ENCODE peak calls at places on chromosomes 1 and 21, in five cellular contexts. U is brain microvascular endothelial cell; N is renal cortical epithelial cell; L is activated CD4-positive, alpha-beta T cell treated with anti-CD3 and anti-CD28 coated beads for 48 hours; I is endothelial cell of umbilical vein. V is an unnamed sample.

GRCh38 chr1:46300673-46301405 is 2.6 kb downstream of the LRRC41 start:
- DNase-seq in U (no peak), N (no peak), L (no peak), I (peak; percentile 59), V (peak; percentile 48)

GRCh38 chr21:33123396-33124120 is 53.6 kb downstream of the OLIG1 start:
- DNase-seq in U (no peak), N (peak; percentile 22), L (no peak), I (no peak), V (peak; percentile 30)

GRCh38 chr1:99218572-99218971 is 45.7 kb upstream of the PLPPR4 start:
- DNase-seq in U (no peak), N (no peak), L (no peak), I (no peak), V (no peak)

GRCh38 chr1:203520315-203520714 is 26.4 kb downstream of the OPTC start:
- DNase-seq in U (peak; percentile 57), N (peak; percentile 59), L (no peak), I (peak; percentile 35), V (peak; percentile 60)

GRCh38 chr1:238272145-238272544 is 381.4 kb upstream of the ZP4 start:
- DNase-seq in U (no peak), N (no peak), L (no peak), I (no peak), V (no peak)

GRCh38 chr1:109850194-109850593 is 60.5 kb upstream of the CSF1 start:
- DNase-seq in U (no peak), N (no peak), L (no peak), I (no peak), V (peak; percentile 41)

GRCh38 chr1:184002071-184002470 is 35.5 kb downstream of the COLGALT2 start:
- DNase-seq in U (peak; percentile 81), N (peak; percentile 91), L (no peak), I (peak; percentile 79), V (peak; percentile 84)

GRCh38 chr1:159828916-159829634 is 2.4 kb downstream of the SLAMF8 start:
- DNase-seq in U (no peak), N (no peak), L (no peak), I (peak; percentile 20), V (no peak)

GRCh38 chr1:156089704-156090103 is 7.4 kb upstream of the MEX3A start:
- DNase-seq in U (no peak), N (no peak), L (no peak), I (no peak), V (no peak)

GRCh38 chr1:5904551-5904950 is 87.7 kb downstream of the NPHP4 start:
- DNase-seq in U (no peak), N (no peak), L (no peak), I (no peak), V (no peak)

GRCh38 chr1:17615157-17615556 is 75.7 kb downstream of the ARHGEF10L start:
- DNase-seq in U (no peak), N (no peak), L (no peak), I (no peak), V (no peak)

GRCh38 chr1:223423641-223424233 is 30.5 kb downstream of the CCDC185 start:
- DNase-seq in U (no peak), N (peak; percentile 57), L (no peak), I (no peak), V (peak; percentile 45)

GRCh38 chr1:28666806-28667205 is 1.8 kb upstream of the GMEB1 start:
- DNase-seq in U (no peak), N (no peak), L (no peak), I (no peak), V (no peak)

GRCh38 chr1:30378991-30379581 is 344.3 kb downstream of the MATN1 start:
- DNase-seq in U (peak; percentile 81), N (peak; percentile 44), L (no peak), I (no peak), V (peak; percentile 84)

GRCh38 chr21:34846601-34847112 is 177.9 kb downstream of the CLIC6 start:
- DNase-seq in U (peak; percentile 76), N (peak; percentile 83), L (no peak), I (no peak), V (peak; percentile 53)

GRCh38 chr21:26739189-26739588 is 106.0 kb downstream of the ADAMTS1 start:
- DNase-seq in U (no peak), N (peak; percentile 95), L (no peak), I (no peak), V (no peak)

GRCh38 chr1:236354330-236355147 is 39.5 kb upstream of the EDARADD start:
- DNase-seq in U (peak; percentile 54), N (peak; percentile 68), L (no peak), I (no peak), V (no peak)

GRCh38 chr1:77126309-77126708 is 92.9 kb downstream of the PIGK start:
- DNase-seq in U (peak; percentile 69), N (peak; percentile 72), L (peak; percentile 12), I (peak; percentile 72), V (peak; percentile 1)

GRCh38 chr1:167763525-167764220 is 41.9 kb downstream of the MPZL1 start:
- DNase-seq in U (no peak), N (no peak), L (no peak), I (no peak), V (no peak)

GRCh38 chr1:39540504-39541031 is 36.0 kb downstream of the PABPC4 start:
- DNase-seq in U (peak; percentile 29), N (no peak), L (no peak), I (no peak), V (no peak)

GRCh38 chr21:45889961-45890360 is 91.6 kb upstream of the COL6A1 start:
- DNase-seq in U (no peak), N (no peak), L (no peak), I (no peak), V (no peak)

GRCh38 chr1:74673351-74674111 is at the start of gene ERICH3:
- DNase-seq in U (no peak), N (peak; percentile 9), L (no peak), I (no peak), V (peak; percentile 6)

GRCh38 chr1:115426271-115426771 is 88.3 kb upstream of the NGF start:
- DNase-seq in U (peak; percentile 85), N (peak; percentile 85), L (no peak), I (peak; percentile 59), V (peak; percentile 86)

GRCh38 chr1:11774753-11775152 is 12.8 kb downstream of the C1orf167 start:
- DNase-seq in U (no peak), N (no peak), L (no peak), I (no peak), V (no peak)

GRCh38 chr1:87399701-87400100 is 71.0 kb downstream of the LMO4 start:
- DNase-seq in U (no peak), N (peak; percentile 25), L (no peak), I (no peak), V (no peak)

GRCh38 chr21:44418108-44418875 is 37.0 kb upstream of the LRRC3 start:
- DNase-seq in U (no peak), N (no peak), L (no peak), I (no peak), V (no peak)